ENCODE peak calls at places on chromosomes 7 and 10, in eight cellular contexts. S is HCT116, B is SK-N-SH, D is H1, M is endothelial cell of umbilical vein, U is GM12878, V is K562, N is HepG2. X is an unnamed sample.
A peak's percentile ranks its signal among the peaks of the same experiment; 100 is the strongest.

GRCh38 chr10:90885176-90885575 is 13.4 kb downstream of the RPP30 start:
- DNase-seq in D (no peak), U (no peak), B (no peak), S (no peak), V (no peak), N (no peak), M (no peak), X (no peak)

GRCh38 chr7:108561047-108561619 is 8.4 kb downstream of the THAP5 start:
- DNase-seq in S (no peak), D (no peak), B (no peak), V (no peak), U (no peak), M (no peak), N (no peak), X (no peak)

GRCh38 chr10:77641788-77642397 is 4.3 kb upstream of the KCNMA1 start:
- DNase-seq in V (peak; percentile 73), N (peak; percentile 63), M (peak; percentile 78), S (peak; percentile 64), U (no peak), B (peak; percentile 72), D (no peak), X (peak; percentile 91)

GRCh38 chr7:66250711-66251110 is 45.6 kb downstream of the TPST1 start:
- DNase-seq in U (no peak), B (no peak), M (peak; percentile 77), N (peak; percentile 69), D (no peak), S (no peak), V (no peak), X (no peak)

GRCh38 chr7:115618676-115619075 is 411.9 kb downstream of the TFEC start:
- DNase-seq in B (no peak), U (no peak), D (no peak), N (no peak), S (no peak), M (peak; percentile 66), V (no peak), X (no peak)

GRCh38 chr10:118973744-118974143 is 55.8 kb upstream of the NANOS1 start:
- DNase-seq in V (no peak), M (no peak), S (no peak), D (no peak), N (no peak), B (no peak), U (no peak), X (no peak)

GRCh38 chr10:114768394-114768786 is 53.2 kb upstream of the FHIP2A start:
- DNase-seq in D (no peak), U (no peak), B (no peak), N (no peak), S (no peak), M (no peak), V (no peak), X (peak; percentile 53)

GRCh38 chr7:64888561-64888900 is 14.5 kb upstream of the ZNF273 start:
- DNase-seq in V (no peak), S (no peak), M (no peak), B (peak; percentile 31), D (no peak), U (no peak), N (no peak), X (peak; percentile 28)

GRCh38 chr10:37736120-37736519 is 121.3 kb downstream of the ZNF248 start:
- DNase-seq in S (no peak), U (no peak), D (no peak), V (no peak), M (no peak), N (no peak), B (no peak), X (no peak)

GRCh38 chr10:124990671-124991625 is 49.0 kb downstream of the ZRANB1 start:
- DNase-seq in M (no peak), N (no peak), S (no peak), V (no peak), B (no peak), U (no peak), D (no peak), X (no peak)

GRCh38 chr10:938954-939678 is 7.6 kb upstream of the LARP4B start:
- DNase-seq in D (no peak), M (no peak), N (no peak), V (no peak), U (no peak), S (no peak), B (no peak), X (no peak)

GRCh38 chr7:30977896-30978564 is 14.3 kb downstream of the GHRHR start:
- DNase-seq in N (peak; percentile 32), B (peak; percentile 67), V (peak; percentile 35), S (peak; percentile 33), U (no peak), M (peak; percentile 26), D (peak; percentile 43), X (peak; percentile 86)
- H3K27ac ChIP-seq in N (no peak overlapping the region), B (no peak overlapping the region), V (no peak overlapping the region), S (no peak overlapping the region), U (no peak overlapping the region), M (no peak overlapping the region), D (no peak overlapping the region), X (no peak overlapping the region)

GRCh38 chr7:157426463-157427301 is 89.9 kb downstream of the DNAJB6 start:
- DNase-seq in M (no peak), S (no peak), V (no peak), D (no peak), U (no peak), N (no peak), B (no peak), X (no peak)
- H3K4me2 ChIP-seq in M (no peak overlapping the region), S (no peak overlapping the region), V (no peak overlapping the region), D (no peak overlapping the region), U (no peak overlapping the region), N (no peak overlapping the region), B (no peak overlapping the region), X (no peak overlapping the region)

DNA sequence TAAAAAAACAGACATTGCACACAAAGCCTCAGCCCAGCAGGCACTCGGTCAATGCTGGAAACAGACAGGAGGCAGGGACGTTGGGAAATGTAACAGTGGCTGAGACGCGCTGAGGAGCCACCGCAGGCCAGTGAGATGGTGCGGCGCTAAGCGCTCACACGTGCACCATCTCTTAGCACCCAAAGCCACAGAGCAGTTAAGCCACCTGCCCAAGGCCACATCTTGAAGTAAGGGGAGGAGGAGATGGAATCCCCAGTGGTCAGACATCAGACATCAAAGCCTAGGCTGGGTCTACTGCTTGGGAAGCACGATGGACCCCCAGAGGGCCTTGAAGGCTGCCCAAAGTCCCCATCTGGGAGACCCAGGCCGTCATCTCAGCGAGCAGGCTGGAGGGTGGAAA is 15.6 kb downstream of the LAT2 start:
- DNase-seq in M (no peak), N (no peak), V (no peak), B (no peak), D (no peak), U (no peak), S (no peak), X (no peak)
- TF ChIP-seq POLR2AphosphoS5 in M (no peak), N (no peak), V (no peak), B (no peak), D (no peak), U (no peak), S (no peak), X (no peak)

GRCh38 chr10:16891375-16892313 is 74.4 kb upstream of the RSU1 start:
- DNase-seq in U (no peak), N (peak; percentile 30), S (peak; percentile 92), B (peak; percentile 25), V (peak; percentile 41), M (peak; percentile 70), D (peak; percentile 43), X (peak; percentile 86)
- H3K27ac ChIP-seq in U (no peak overlapping the region), N (no peak overlapping the region), S (peak overlapping the region; percentile 67), B (peak overlapping the region; percentile 82), V (peak overlapping the region; percentile 77), M (peak overlapping the region; percentile 5), D (peak overlapping the region; percentile 60), X (peak overlapping the region; percentile 22)

GRCh38 chr10:22754298-22754697 is 39.9 kb upstream of the PIP4K2A start:
- DNase-seq in U (no peak), S (no peak), B (no peak), N (no peak), M (no peak), V (no peak), D (no peak), X (no peak)
- H3K4me2 ChIP-seq in U (no peak overlapping the region), S (no peak overlapping the region), B (no peak overlapping the region), N (no peak overlapping the region), M (no peak overlapping the region), V (no peak overlapping the region), D (no peak overlapping the region), X (no peak overlapping the region)

X was measured in GM23338.